ENCODE peak calls at places on chromosomes 4 and X, in five cellular contexts. E is NCI-H1092, N is transverse colon, R is pulmonary artery endothelial cell, Q is T follicular helper cell. A is an unnamed sample.

GRCh38 chr4:161762796-161763195 is 401.0 kb downstream of the FSTL5 start:
- DNase-seq in Q (no peak), E (no peak), R (no peak), N (no peak), A (peak)

GRCh38 chr4:186844059-186844681 is 120.5 kb upstream of the FAT1 start:
- DNase-seq in Q (no peak), N (no peak), E (no peak), R (no peak), A (peak)

GRCh38 chr4:111268769-111269414 is 646.0 kb upstream of the PITX2 start:
- DNase-seq in N (no peak), E (no peak), R (no peak), Q (no peak), A (peak)

GRCh38 chr4:78155616-78156105 is 98.5 kb downstream of the FRAS1 start:
- DNase-seq in E (no peak), R (no peak), N (no peak), Q (no peak), A (peak)

GRCh38 chr4:76012388-76012801 is 5.1 kb upstream of the CXCL9 start:
- DNase-seq in E (no peak), R (no peak), N (no peak), Q (no peak), A (no peak)

GRCh38 chrX:119757979-119758681 is at the start of gene SOWAHD:
- DNase-seq in Q (peak), E (no peak), N (peak), R (no peak), A (no peak)

GRCh38 chr4:110633358-110634319 is 10.8 kb upstream of the PITX2 start:
- DNase-seq in E (no peak), Q (no peak), R (no peak), N (no peak), A (no peak)

GRCh38 chr4:143599827-143600226 is 86.3 kb downstream of the SMARCA5 start:
- DNase-seq in N (no peak), R (no peak), Q (no peak), E (no peak), A (peak)

GRCh38 chrX:139949703-139950102 is 15.6 kb downstream of the CXorf66 start:
- DNase-seq in Q (no peak), R (no peak), E (no peak), N (no peak), A (no peak)

GRCh38 chrX:46209768-46210167 is 335.5 kb downstream of the ZNF674 start:
- DNase-seq in Q (no peak), R (no peak), E (no peak), N (no peak), A (no peak)

GRCh38 chr4:150253416-150253815 is 175.2 kb downstream of the DCLK2 start:
- DNase-seq in R (no peak), E (no peak), Q (no peak), N (no peak), A (no peak)

GRCh38 chrX:142702749-142703148 is 323.0 kb upstream of the SPANXN4 start:
- DNase-seq in N (no peak), R (no peak), E (no peak), Q (no peak), A (no peak)

GRCh38 chr4:139672215-139672614 is 6.6 kb downstream of the MGST2 start:
- DNase-seq in N (no peak), E (no peak), R (no peak), Q (no peak), A (no peak)

GRCh38 chr4:152663203-152664066 is 16.4 kb downstream of the TMEM154 start:
- DNase-seq in R (no peak), E (no peak), Q (no peak), N (no peak), A (no peak)

GRCh38 chrX:128800138-128800537 is 723.2 kb downstream of the SMARCA1 start:
- DNase-seq in R (no peak), N (no peak), E (no peak), Q (no peak), A (no peak)

GRCh38 chrX:101619336-101619735 is 1.5 kb upstream of the ARMCX6 start:
- DNase-seq in E (no peak), R (no peak), N (no peak), Q (no peak), A (no peak)

GRCh38 chr4:6196324-6196723 is 4.0 kb downstream of the JAKMIP1 start:
- DNase-seq in E (no peak), N (no peak), R (no peak), Q (no peak), A (no peak)

GRCh38 chr4:3361406-3361805 is 68.6 kb downstream of the RGS12 start:
- DNase-seq in E (no peak), R (no peak), Q (no peak), N (no peak), A (no peak)

GRCh38 chrX:15601932-15602331 is 1.2 kb upstream of the ACE2 start:
- DNase-seq in E (no peak), R (no peak), N (no peak), Q (no peak), A (no peak)

GRCh38 chr4:28269426-28269825 is 1408.8 kb downstream of the STIM2 start:
- DNase-seq in E (no peak), N (no peak), Q (no peak), R (no peak), A (no peak)